ENCODE peak calls at places on chromosome 20, in five cellular contexts. L, A, T, Q and U are unnamed samples.

GRCh38 chr20:14291502-14291901 is 45.9 kb downstream of the FLRT3 start:
- DNase-seq in L (no peak), A (no peak), T (no peak), Q (no peak), U (no peak)

GRCh38 chr20:22794200-22794599 is 209.8 kb upstream of the FOXA2 start:
- DNase-seq in L (no peak), A (no peak), T (no peak), Q (no peak), U (no peak)

GRCh38 chr20:47241345-47241781 is 115.1 kb downstream of the ZMYND8 start:
- DNase-seq in L (peak), A (peak), T (peak), Q (no peak), U (peak)

GRCh38 chr20:44071057-44071456 is 115.9 kb downstream of the JPH2 start:
- DNase-seq in L (no peak), A (no peak), T (no peak), Q (no peak), U (no peak)

GRCh38 chr20:23050847-23051627 is 1.6 kb upstream of the THBD start:
- DNase-seq in L (peak), A (peak), T (peak), Q (peak), U (peak)

GRCh38 chr20:43189614-43190331 is at the start of gene PTPRT:
- DNase-seq in L (no peak), A (no peak), T (no peak), Q (no peak), U (no peak)

GRCh38 chr20:4626228-4626627 is 95.5 kb upstream of the PRND start:
- DNase-seq in L (no peak), A (no peak), T (no peak), Q (no peak), U (no peak)

GRCh38 chr20:46965477-46965876 is 70.8 kb downstream of the EYA2 start:
- DNase-seq in L (no peak), A (no peak), T (no peak), Q (no peak), U (no peak)

GRCh38 chr20:23058240-23058639 is 8.8 kb upstream of the THBD start:
- DNase-seq in L (no peak), A (no peak), T (no peak), Q (no peak), U (no peak)

GRCh38 chr20:6636209-6637159 is 131.0 kb upstream of the BMP2 start:
- DNase-seq in L (peak), A (peak), T (peak), Q (peak), U (peak)

GRCh38 chr20:10924628-10925266 is 250.9 kb upstream of the JAG1 start:
- DNase-seq in L (peak), A (no peak), T (peak), Q (no peak), U (peak)

GRCh38 chr20:35901678-35902544 is 52.4 kb downstream of the SCAND1 start:
- DNase-seq in L (peak), A (no peak), T (peak), Q (peak), U (peak)

GRCh38 chr20:15703171-15703911 is 869.9 kb downstream of the KIF16B start:
- DNase-seq in L (peak), A (no peak), T (peak), Q (peak), U (peak)

GRCh38 chr20:58661298-58662141 is 10.4 kb downstream of the STX16 start:
- DNase-seq in L (no peak), A (no peak), T (no peak), Q (no peak), U (no peak)

GRCh38 chr20:32960849-32961731 is 43.1 kb downstream of the SUN5 start:
- DNase-seq in L (no peak), A (no peak), T (no peak), Q (no peak), U (no peak)

GRCh38 chr20:31568773-31569162 is 36.3 kb upstream of the ID1 start:
- DNase-seq in L (no peak), A (no peak), T (no peak), Q (no peak), U (no peak)

GRCh38 chr20:50895111-50895830 is 36.0 kb downstream of the ADNP start:
- DNase-seq in L (no peak), A (no peak), T (no peak), Q (no peak), U (no peak)

GRCh38 chr20:47305667-47306066 is 50.8 kb downstream of the ZMYND8 start:
- DNase-seq in L (peak), A (no peak), T (peak), Q (no peak), U (no peak)

GRCh38 chr20:34871966-34872603 is 571 bp downstream of the GGT7 start:
- DNase-seq in L (no peak), A (no peak), T (no peak), Q (no peak), U (no peak)

GRCh38 chr20:9510926-9511325 is 3.5 kb upstream of the LAMP5 start:
- DNase-seq in L (no peak), A (no peak), T (no peak), Q (no peak), U (no peak)

GRCh38 chr20:57457243-57457761 is 66.1 kb downstream of the RBM38 start:
- DNase-seq in L (no peak), A (no peak), T (no peak), Q (no peak), U (no peak)

GRCh38 chr20:8855315-8855714 is 213.6 kb upstream of the PLCB4 start:
- DNase-seq in L (peak), A (peak), T (peak), Q (peak), U (peak)

GRCh38 chr20:44748005-44748370 is 2.3 kb downstream of the KCNK15 start:
- DNase-seq in L (peak), A (no peak), T (no peak), Q (no peak), U (no peak)

GRCh38 chr20:4130404-4131189 is 115.2 kb upstream of the RNF24 start:
- DNase-seq in L (peak), A (no peak), T (peak), Q (no peak), U (no peak)

GRCh38 chr20:49475979-49476378 is 6.5 kb downstream of the KCNB1 start:
- DNase-seq in L (no peak), A (no peak), T (no peak), Q (no peak), U (no peak)

GRCh38 chr20:42678895-42679294 is 510.8 kb downstream of the PTPRT start:
- DNase-seq in L (no peak), A (peak), T (no peak), Q (no peak), U (no peak)

GRCh38 chr20:18719426-18719825 is 94.2 kb upstream of the SCP2D1 start:
- DNase-seq in L (peak), A (no peak), T (peak), Q (peak), U (no peak)

GRCh38 chr20:21052241-21052640 is 53.9 kb downstream of the LINC00237 start:
- DNase-seq in L (no peak), A (no peak), T (no peak), Q (no peak), U (no peak)

GRCh38 chr20:54257090-54257816 is 49.4 kb downstream of the PFDN4 start:
- DNase-seq in L (peak), A (no peak), T (peak), Q (peak), U (peak)

GRCh38 chr20:47487175-47487917 is 14.3 kb upstream of the NCOA3 start:
- DNase-seq in L (no peak), A (no peak), T (peak), Q (no peak), U (no peak)

GRCh38 chr20:63118303-63118670 is 97.6 kb downstream of the YTHDF1 start:
- DNase-seq in L (no peak), A (no peak), T (no peak), Q (no peak), U (no peak)

GRCh38 chr20:63119451-63120285 is 96.3 kb downstream of the YTHDF1 start:
- DNase-seq in L (no peak), A (no peak), T (no peak), Q (no peak), U (no peak)

GRCh38 chr20:63120286-63121090 is 95.4 kb downstream of the YTHDF1 start:
- DNase-seq in L (no peak), A (no peak), T (no peak), Q (no peak), U (no peak)

GRCh38 chr20:63117661-63118302 is 98.1 kb downstream of the YTHDF1 start:
- DNase-seq in L (no peak), A (no peak), T (no peak), Q (no peak), U (no peak)

GRCh38 chr20:63118786-63119450 is 97.0 kb downstream of the YTHDF1 start:
- DNase-seq in L (no peak), A (no peak), T (no peak), Q (no peak), U (no peak)
- H3K4me3 ChIP-seq in L (no peak), A (no peak), T (no peak), Q (no peak), U (no peak)

DNA sequence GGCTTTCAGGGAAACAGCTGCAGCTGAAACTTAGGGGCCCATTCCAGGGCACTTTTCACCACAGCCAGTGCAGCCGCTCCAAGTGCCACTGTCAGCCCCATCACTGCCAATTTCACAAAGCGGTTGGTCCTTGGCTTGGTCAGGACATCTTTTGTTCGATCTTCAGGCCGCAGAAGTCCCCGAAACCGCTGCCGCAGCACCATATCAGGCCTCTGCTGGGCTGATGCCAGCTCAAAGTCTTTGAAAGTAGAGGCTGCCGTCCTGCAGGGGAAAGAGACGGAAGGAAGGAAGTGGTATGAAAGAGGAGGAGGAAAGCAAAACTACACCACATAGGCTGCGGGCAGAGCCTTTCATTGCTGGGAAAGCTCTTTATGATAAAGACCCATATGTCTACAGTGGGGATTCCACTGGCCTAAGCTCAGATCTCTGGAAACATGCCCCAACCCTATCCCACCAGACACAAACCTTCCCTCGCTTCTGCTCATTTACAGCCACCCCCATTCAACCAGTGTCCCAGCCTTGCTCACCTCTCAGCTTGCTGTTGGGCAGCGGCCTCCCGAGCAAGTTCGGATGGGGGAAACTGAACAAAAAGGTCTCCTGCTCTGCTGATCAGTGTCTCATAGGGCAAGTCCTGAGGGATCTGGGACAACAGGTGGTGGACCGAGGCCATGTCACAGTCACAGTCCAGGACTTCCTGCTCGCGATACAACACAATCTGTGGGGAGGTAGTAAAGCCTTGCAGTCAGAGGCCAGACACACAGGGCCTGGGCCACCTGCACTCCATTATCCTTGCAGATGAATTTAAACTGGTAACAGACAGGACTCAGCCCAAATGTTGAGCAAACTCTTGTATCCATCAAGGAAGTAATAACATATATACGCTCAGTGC is 23.5 kb downstream of the TBC1D20 start:
- DNase-seq in L (no peak), A (no peak), T (no peak), Q (no peak), U (no peak)
- H3K4me3 ChIP-seq in L (no peak), A (no peak), T (no peak), Q (no peak), U (no peak)

DNA sequence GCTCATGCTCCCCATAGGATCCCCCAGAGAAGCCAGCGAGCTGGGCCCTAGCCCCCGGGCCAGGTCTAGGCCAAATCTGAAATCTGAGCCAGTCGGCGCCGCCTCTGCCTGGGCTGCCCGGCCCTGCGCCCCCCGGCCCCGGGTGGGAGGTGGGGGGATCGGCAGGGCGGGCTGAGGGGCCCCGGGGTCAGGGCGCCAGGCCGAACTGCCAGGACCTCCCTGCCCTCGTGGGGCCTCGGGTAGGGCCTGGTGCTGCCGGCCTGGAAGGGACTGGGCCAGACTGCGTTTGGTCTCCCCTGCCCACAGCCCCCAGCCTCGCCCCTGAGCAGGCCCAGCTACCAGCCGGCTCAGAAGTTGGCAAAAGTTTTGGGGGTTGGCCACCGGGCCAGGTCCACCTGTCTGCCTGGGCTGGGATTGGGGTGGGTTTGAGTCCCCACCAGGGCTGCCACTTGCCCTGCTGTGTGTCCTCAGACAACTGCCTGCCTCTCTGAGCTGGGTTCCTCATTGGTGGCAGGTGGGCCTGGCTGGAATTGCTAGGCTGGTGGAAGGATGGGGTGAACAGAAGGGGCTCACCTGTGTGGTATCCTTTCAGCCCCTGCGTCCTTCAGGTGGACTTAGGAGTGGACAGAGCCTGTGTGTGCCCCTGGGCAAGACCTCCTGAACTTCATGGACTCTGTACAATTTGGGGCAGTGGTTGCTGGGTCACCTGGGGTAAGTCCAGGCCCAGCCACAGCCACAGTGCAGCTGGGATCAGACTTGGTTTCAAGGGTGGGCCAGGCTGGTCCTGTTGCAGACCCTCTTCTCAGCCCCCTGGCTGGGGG is 796 bp downstream of the SRC start:
- DNase-seq in L (no peak), A (no peak), T (no peak), Q (no peak), U (no peak)
- H3K4me3 ChIP-seq in L (peak), A (peak), T (peak), Q (peak), U (peak)

DNA sequence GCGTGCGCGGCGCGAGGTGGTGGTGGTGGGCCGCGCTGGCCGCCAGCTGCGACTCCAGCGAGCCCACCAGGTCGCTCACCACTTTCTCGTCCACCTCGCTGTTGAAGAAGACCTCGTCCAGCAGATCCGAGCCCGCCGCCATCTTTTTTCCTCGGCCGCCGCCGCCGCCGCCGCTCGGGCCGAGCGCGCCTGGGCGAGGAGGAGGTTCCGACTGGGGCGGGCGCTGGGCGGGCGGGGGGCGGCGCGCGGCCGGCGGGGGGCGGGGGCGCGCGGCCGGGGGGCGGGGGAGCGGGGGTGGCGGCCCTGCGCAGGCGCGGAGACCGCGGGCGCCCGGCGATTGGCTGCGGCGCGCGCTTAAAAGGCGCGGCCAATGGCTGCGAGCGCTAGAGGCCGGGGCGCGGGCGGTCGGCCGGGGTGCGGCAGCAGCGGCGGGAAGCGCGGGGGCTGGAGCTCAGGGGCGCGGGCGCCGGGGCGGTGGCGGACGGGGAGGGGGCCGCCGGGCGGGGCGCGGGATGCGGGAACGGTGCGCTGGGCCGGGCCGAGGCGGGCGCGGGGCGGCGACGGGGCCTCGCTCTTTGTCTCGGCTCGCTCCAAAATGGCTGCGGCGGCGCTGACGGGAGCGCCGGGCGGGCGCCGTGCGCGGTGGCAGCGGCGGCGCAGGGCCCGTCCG is at the start of gene TAF4:
- DNase-seq in L (peak), A (peak), T (peak), Q (no peak), U (no peak)
- H3K4me3 ChIP-seq in L (peak), A (peak), T (peak), Q (peak), U (peak)

DNA sequence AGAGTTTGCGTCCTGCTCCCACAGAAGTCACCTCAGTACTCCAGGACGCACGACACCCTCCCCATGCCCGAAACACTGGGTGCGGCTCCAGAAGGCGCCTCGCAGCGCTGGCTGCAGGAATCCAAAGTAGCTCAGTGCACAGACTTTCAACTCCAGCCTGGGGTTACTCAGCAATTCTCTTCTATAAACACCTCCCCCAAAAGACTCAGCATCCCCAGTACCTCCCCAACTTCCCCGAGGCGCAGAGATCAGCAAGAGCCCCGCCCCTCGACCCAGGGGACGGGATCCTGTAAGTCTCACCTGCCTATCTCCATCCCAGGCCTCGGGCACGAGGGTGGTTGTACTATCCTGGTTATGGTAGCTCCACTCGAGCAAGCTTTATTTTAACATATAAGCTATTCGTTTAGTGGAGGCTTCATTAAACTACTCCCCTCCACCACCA is 88.1 kb downstream of the ZFP64 start:
- DNase-seq in L (peak), A (no peak), T (peak), Q (no peak), U (no peak)
- H3K4me3 ChIP-seq in L (peak), A (no peak), T (peak), Q (peak), U (peak)

DNA sequence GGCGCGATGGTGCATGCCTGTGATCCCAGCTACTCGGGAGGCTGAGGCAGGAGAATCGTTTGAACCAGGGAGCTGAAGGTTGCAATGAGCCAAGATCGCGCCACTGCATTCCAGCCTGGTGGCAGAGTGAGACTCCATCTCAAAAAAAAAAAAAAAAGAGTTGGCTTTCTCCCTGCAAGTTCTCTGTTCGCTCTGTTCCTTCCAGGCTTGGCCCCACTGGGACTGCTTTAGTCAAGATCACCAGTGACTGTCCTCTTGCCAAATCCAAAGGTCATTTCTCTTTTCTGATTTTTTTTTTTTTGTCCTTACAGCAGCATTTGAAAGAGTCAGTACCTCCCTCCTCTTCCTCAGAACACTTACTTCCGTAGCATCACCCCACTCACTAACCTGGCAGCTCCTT is 10.8 kb upstream of the GNRH2 start:
- DNase-seq in L (no peak), A (peak), T (no peak), Q (no peak), U (no peak)
- H3K4me3 ChIP-seq in L (no peak), A (no peak), T (no peak), Q (no peak), U (no peak)